ENCODE peak calls at places on chromosomes 7 and 10, in six cellular contexts. One of them, this sample, is unnamed.

GRCh38 chr10:22690614-22691431 is 23.6 kb downstream of the PIP4K2A start:
- DNase-seq in SK-N-SH: no peak
- DNase-seq in neural progenitor cell: peak; percentile 43
- DNase-seq in GM23248: peak; percentile 42
- DNase-seq in PC-3: no peak
- DNase-seq in GM23338: peak; percentile 64
- DNase-seq in this sample: no peak

GRCh38 chr10:27746364-27747095 is 911 bp upstream of the MKX start:
- DNase-seq in SK-N-SH: no peak
- DNase-seq in neural progenitor cell: peak; percentile 32
- DNase-seq in GM23248: peak; percentile 40
- DNase-seq in PC-3: no peak
- DNase-seq in GM23338: peak; percentile 47
- DNase-seq in this sample: no peak

GRCh38 chr10:74011762-74012161 is 13.8 kb downstream of the VCL start:
- DNase-seq in SK-N-SH: no peak
- DNase-seq in neural progenitor cell: peak; percentile 23
- DNase-seq in GM23248: peak; percentile 95
- DNase-seq in PC-3: peak; percentile 99
- DNase-seq in GM23338: no peak
- DNase-seq in this sample: peak; percentile 58

GRCh38 chr10:103618575-103619423 is 125.3 kb downstream of the NEURL1 start:
- DNase-seq in SK-N-SH: peak; percentile 95
- DNase-seq in neural progenitor cell: no peak
- DNase-seq in GM23248: peak; percentile 94
- DNase-seq in PC-3: no peak
- DNase-seq in GM23338: no peak
- DNase-seq in this sample: no peak

GRCh38 chr10:100775346-100775745 is 30.0 kb downstream of the PAX2 start:
- DNase-seq in SK-N-SH: peak; percentile 30
- DNase-seq in neural progenitor cell: no peak
- DNase-seq in GM23248: peak; percentile 33
- DNase-seq in PC-3: no peak
- DNase-seq in GM23338: no peak
- DNase-seq in this sample: no peak

GRCh38 chr7:16299853-16300252 is 121.5 kb downstream of the CRPPA start:
- DNase-seq in SK-N-SH: no peak
- DNase-seq in neural progenitor cell: no peak
- DNase-seq in GM23248: no peak
- DNase-seq in PC-3: peak; percentile 29
- DNase-seq in GM23338: no peak
- DNase-seq in this sample: no peak

GRCh38 chr7:27967639-27968038 is 213.0 kb downstream of the JAZF1 start:
- DNase-seq in SK-N-SH: no peak
- DNase-seq in neural progenitor cell: no peak
- DNase-seq in GM23248: no peak
- DNase-seq in PC-3: no peak
- DNase-seq in GM23338: no peak
- DNase-seq in this sample: no peak

GRCh38 chr7:138125598-138126111 is 49.4 kb downstream of the AKR1D1 start:
- DNase-seq in SK-N-SH: no peak
- DNase-seq in neural progenitor cell: no peak
- DNase-seq in GM23248: peak; percentile 64
- DNase-seq in PC-3: peak; percentile 79
- DNase-seq in GM23338: no peak
- DNase-seq in this sample: peak; percentile 67

GRCh38 chr10:85609509-85609908 is 757.1 kb downstream of the GRID1 start:
- DNase-seq in SK-N-SH: no peak
- DNase-seq in neural progenitor cell: no peak
- DNase-seq in GM23248: no peak
- DNase-seq in PC-3: no peak
- DNase-seq in GM23338: no peak
- DNase-seq in this sample: no peak

GRCh38 chr10:70433581-70434280 is 7.8 kb downstream of the NODAL start:
- DNase-seq in SK-N-SH: no peak
- DNase-seq in neural progenitor cell: no peak
- DNase-seq in GM23248: peak; percentile 70
- DNase-seq in PC-3: no peak
- DNase-seq in GM23338: no peak
- DNase-seq in this sample: no peak

DNA sequence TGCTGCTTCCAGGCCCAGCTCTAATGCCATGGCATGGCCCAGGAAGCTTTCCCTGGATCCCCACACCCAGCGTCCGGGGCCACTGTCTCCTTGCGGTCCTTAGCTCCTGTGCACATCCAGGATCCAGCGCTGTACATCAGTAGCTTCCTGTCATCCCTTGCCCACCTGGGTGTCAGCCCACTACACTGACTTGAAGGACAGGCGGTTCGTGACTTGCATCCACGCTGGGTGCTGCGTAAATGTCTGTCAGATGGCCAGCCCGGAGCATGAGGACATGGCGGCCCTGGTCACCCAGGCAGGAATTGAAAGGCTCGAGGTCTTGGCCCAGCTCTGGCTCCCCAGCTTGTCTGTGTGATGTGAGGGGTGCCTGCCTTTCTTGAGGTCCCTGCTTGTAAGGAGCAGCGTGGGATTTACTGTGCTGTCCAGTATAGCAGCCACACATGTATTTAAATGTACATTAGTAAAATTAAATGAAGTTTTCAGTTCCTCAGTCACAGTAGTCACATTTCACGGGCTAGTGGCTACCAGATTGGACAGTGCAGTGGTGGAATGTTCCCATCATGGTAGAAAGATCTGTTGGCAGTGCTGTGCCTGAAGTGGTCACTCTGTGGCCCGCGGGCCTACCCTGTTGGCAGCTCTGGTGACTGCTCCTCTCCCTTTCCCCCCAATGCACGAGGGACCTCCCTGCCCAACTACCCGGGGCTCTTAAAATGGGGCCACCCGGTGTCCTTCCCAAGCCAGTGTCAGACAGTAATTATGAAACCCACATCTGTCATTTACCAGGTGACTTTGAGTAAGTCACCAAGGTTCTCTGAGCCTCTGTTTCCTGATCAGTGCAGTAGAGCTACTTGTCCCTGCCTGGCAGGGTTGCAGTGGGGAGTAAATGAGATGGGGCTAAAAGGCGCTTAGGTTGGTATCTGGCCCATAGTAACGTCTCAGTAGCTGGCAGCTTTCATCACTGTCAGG is 97.8 kb upstream of the PPIF start:
- DNase-seq in SK-N-SH: no peak
- DNase-seq in neural progenitor cell: no peak
- DNase-seq in GM23248: no peak
- DNase-seq in PC-3: no peak
- DNase-seq in GM23338: no peak
- DNase-seq in this sample: no peak
- H3F3A ChIP-seq in SK-N-SH: peaks cover 3% of the 10 kb centered on the region
- H3F3A ChIP-seq in neural progenitor cell: no peaks in the 10 kb centered on the region
- H3F3A ChIP-seq in GM23248: peaks cover 25% of the 10 kb centered on the region
- H3F3A ChIP-seq in PC-3: no peaks in the 10 kb centered on the region
- H3F3A ChIP-seq in GM23338: no peaks in the 10 kb centered on the region
- H3F3A ChIP-seq in this sample: no peaks in the 10 kb centered on the region

GRCh38 chr7:111086532-111086931 is 4.4 kb upstream of the LRRN3 start:
- DNase-seq in SK-N-SH: no peak
- DNase-seq in neural progenitor cell: no peak
- DNase-seq in GM23248: no peak
- DNase-seq in PC-3: peak; percentile 52
- DNase-seq in GM23338: no peak
- DNase-seq in this sample: no peak
- H3F3A ChIP-seq in SK-N-SH: peaks cover 4% of the 10 kb centered on the region
- H3F3A ChIP-seq in neural progenitor cell: peaks cover 10% of the 10 kb centered on the region
- H3F3A ChIP-seq in GM23248: peaks cover 18% of the 10 kb centered on the region
- H3F3A ChIP-seq in PC-3: no peaks in the 10 kb centered on the region
- H3F3A ChIP-seq in GM23338: no peaks in the 10 kb centered on the region
- H3F3A ChIP-seq in this sample: no peaks in the 10 kb centered on the region

DNA sequence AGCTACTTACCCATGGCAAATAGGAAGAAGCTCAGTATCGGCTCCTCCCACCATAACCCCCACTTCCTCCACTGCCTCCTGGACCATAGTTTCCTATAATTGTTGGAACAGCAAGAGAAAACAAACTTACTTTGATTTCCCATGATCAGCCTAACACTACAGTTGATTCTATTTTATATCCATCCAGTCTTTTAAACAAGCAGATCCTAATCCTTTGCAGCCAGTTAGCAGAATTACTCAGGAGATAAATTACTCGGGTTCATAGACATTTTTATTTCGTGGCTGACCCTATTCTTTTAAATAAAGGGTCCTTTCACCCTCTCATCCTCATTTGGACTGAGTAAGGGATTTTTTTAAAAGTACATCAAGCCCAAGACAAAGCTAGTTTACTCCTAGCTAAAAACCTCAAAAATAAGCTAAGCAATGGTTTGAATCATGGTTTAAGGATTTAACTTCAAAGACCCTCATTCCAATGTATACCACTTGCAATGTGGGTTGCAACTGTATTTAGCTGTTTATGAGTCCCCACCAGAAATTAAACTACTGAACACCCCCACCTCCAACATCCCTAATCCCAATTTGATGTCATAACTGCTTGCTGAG is 8.0 kb downstream of the HNRNPA2B1 start:
- DNase-seq in SK-N-SH: no peak
- DNase-seq in neural progenitor cell: no peak
- DNase-seq in GM23248: no peak
- DNase-seq in PC-3: no peak
- DNase-seq in GM23338: no peak
- DNase-seq in this sample: no peak
- H3F3A ChIP-seq in SK-N-SH: peaks cover 90% of the 10 kb centered on the region
- H3F3A ChIP-seq in neural progenitor cell: peaks cover 98% of the 10 kb centered on the region
- H3F3A ChIP-seq in GM23248: peaks cover 94% of the 10 kb centered on the region
- H3F3A ChIP-seq in PC-3: peaks cover 70% of the 10 kb centered on the region
- H3F3A ChIP-seq in GM23338: peaks cover 79% of the 10 kb centered on the region
- H3F3A ChIP-seq in this sample: peaks cover 100% of the 10 kb centered on the region

GRCh38 chr10:128305601-128306345 is 179.6 kb upstream of the MKI67 start:
- DNase-seq in SK-N-SH: no peak
- DNase-seq in neural progenitor cell: no peak
- DNase-seq in GM23248: no peak
- DNase-seq in PC-3: no peak
- DNase-seq in GM23338: no peak
- DNase-seq in this sample: no peak
- H3F3A ChIP-seq in SK-N-SH: no peaks in the 10 kb centered on the region
- H3F3A ChIP-seq in neural progenitor cell: no peaks in the 10 kb centered on the region
- H3F3A ChIP-seq in GM23248: no peaks in the 10 kb centered on the region
- H3F3A ChIP-seq in PC-3: no peaks in the 10 kb centered on the region
- H3F3A ChIP-seq in GM23338: no peaks in the 10 kb centered on the region
- H3F3A ChIP-seq in this sample: no peaks in the 10 kb centered on the region

This sample was measured in PC-9.